ENCODE peak calls at places on chromosomes 12 and 14, in eight cellular contexts. K is HFFc6; F is Kasumi-1; U is NAMALWA; Q is activated CD4-positive, CD25-positive, alpha-beta regulatory T cell treated with anti-CD3 and anti-CD28 coated beads, Interleukin-2, amount 50 U/mL, for 16 hours; O is nucleus accumbens; H is stomach; L is astrocyte of the spinal cord. D is an unnamed sample.

GRCh38 chr12:48979602-48980388 is 1.7 kb downstream of the WNT1 start:
- DNase-seq in H (peak; percentile 53), U (no peak), Q (no peak), O (no peak), F (no peak), K (no peak), L (no peak), D (no peak)

GRCh38 chr14:95439881-95440280 is 76.6 kb downstream of the SYNE3 start:
- DNase-seq in K (no peak), O (no peak), F (no peak), Q (no peak), U (no peak), L (no peak), H (no peak), D (no peak)

GRCh38 chr14:43200519-43200918 is 1306.6 kb downstream of the FSCB start:
- DNase-seq in U (no peak), L (no peak), K (no peak), H (no peak), O (no peak), Q (no peak), F (no peak), D (no peak)

GRCh38 chr12:109804820-109805761 is 28.1 kb downstream of the TRPV4 start:
- DNase-seq in O (peak; percentile 66), K (peak; percentile 37), F (peak; percentile 55), Q (peak; percentile 41), L (peak; percentile 37), U (peak; percentile 65), H (peak; percentile 72), D (no peak)

GRCh38 chr14:77318006-77318553 is 2.6 kb downstream of the POMT2 start:
- DNase-seq in Q (no peak), F (no peak), L (no peak), K (no peak), O (no peak), H (no peak), U (no peak), D (no peak)

GRCh38 chr12:124852329-124852831 is 11.3 kb downstream of the SCARB1 start:
- DNase-seq in Q (no peak), O (no peak), F (peak; percentile 61), L (no peak), U (no peak), H (no peak), K (no peak), D (peak; percentile 59)

GRCh38 chr14:99730876-99731351 is 46.8 kb downstream of the CYP46A1 start:
- DNase-seq in O (no peak), Q (no peak), F (no peak), L (no peak), K (no peak), U (no peak), H (no peak), D (peak; percentile 74)

GRCh38 chr12:42372154-42372791 is 46.3 kb downstream of the PPHLN1 start:
- DNase-seq in Q (no peak), L (peak; percentile 28), K (peak; percentile 43), O (no peak), F (peak; percentile 95), H (no peak), U (peak; percentile 85), D (no peak)

GRCh38 chr12:124411291-124411878 is 116.5 kb downstream of the RFLNA start:
- DNase-seq in Q (no peak), F (no peak), U (no peak), O (no peak), H (no peak), K (peak; percentile 96), L (peak; percentile 92), D (no peak)

GRCh38 chr12:11743333-11743732 is 93.9 kb downstream of the ETV6 start:
- DNase-seq in K (no peak), Q (no peak), F (no peak), U (no peak), L (no peak), H (no peak), O (no peak), D (no peak)

GRCh38 chr12:120678572-120678971 is 8.4 kb upstream of the MLEC start:
- DNase-seq in O (no peak), H (no peak), L (no peak), K (peak; percentile 22), F (no peak), Q (no peak), U (no peak), D (no peak)

GRCh38 chr12:71671816-71672215 is 7.7 kb downstream of the THAP2 start:
- DNase-seq in K (no peak), H (no peak), L (no peak), U (no peak), F (no peak), O (no peak), Q (no peak), D (no peak)

GRCh38 chr12:50862316-50862715 is 19.6 kb downstream of the TMPRSS12 start:
- DNase-seq in U (no peak), Q (no peak), K (peak; percentile 76), H (no peak), F (no peak), L (peak; percentile 46), O (no peak), D (no peak)

GRCh38 chr12:104687823-104688573 is 231.2 kb downstream of the CHST11 start:
- DNase-seq in H (no peak), O (no peak), U (no peak), F (peak; percentile 90), K (no peak), Q (no peak), L (no peak), D (no peak)

GRCh38 chr14:99134333-99135046 is 137.5 kb downstream of the BCL11B start:
- DNase-seq in H (peak; percentile 13), Q (no peak), O (no peak), K (no peak), F (no peak), L (no peak), U (no peak), D (no peak)

GRCh38 chr12:111274820-111275219 is 94.1 kb downstream of the PHETA1 start:
- DNase-seq in Q (no peak), H (no peak), L (no peak), U (peak; percentile 45), O (no peak), F (peak; percentile 58), K (no peak), D (no peak)

D was measured in pancreas.